ENCODE peak calls at places on chromosomes 12 and 14, in ten cellular contexts. H is hippocampal formation; S is stimulated activated CD4-positive, alpha-beta T cell treated with anti-CD3 and anti-CD28 coated beads, TNF-alpha, amount 100 ng/mL, for 4 hours; V is naive thymus-derived CD4-positive, alpha-beta T cell; U is B cell; F is Kasumi-1; X is H7; T is NCI-H1417; G is ELF-1; Q is stimulated activated CD8-positive, alpha-beta memory T cell treated with anti-CD3 and anti-CD28 coated beads, Interleukin-15, amount 100 ng/mL, for 1 hour. K is an unnamed sample.

GRCh38 chr12:95802482-95803264 is 12.1 kb upstream of the NTN4 start:
- DNase-seq in H (no peak), S (no peak), V (no peak), U (no peak), F (no peak), X (no peak), T (no peak), G (no peak), Q (no peak), K (no peak)

GRCh38 chr12:104694161-104694560 is 237.4 kb downstream of the CHST11 start:
- DNase-seq in H (no peak), S (no peak), V (no peak), U (no peak), F (no peak), X (no peak), T (no peak), G (peak; percentile 32), Q (no peak), K (no peak)

GRCh38 chr12:2168808-2169207 is 116.0 kb downstream of the CACNA1C start:
- DNase-seq in H (no peak), S (no peak), V (no peak), U (no peak), F (no peak), X (no peak), T (no peak), G (no peak), Q (no peak), K (no peak)

GRCh38 chr12:56079729-56080555 is at the start of gene ERBB3:
- DNase-seq in H (peak; percentile 67), S (peak; percentile 58), V (peak; percentile 74), U (peak; percentile 56), F (peak; percentile 36), X (peak; percentile 95), T (peak; percentile 85), G (peak; percentile 91), Q (peak; percentile 36), K (peak; percentile 57)

GRCh38 chr14:90399541-90400444 is 3.0 kb downstream of the CALM1 start:
- DNase-seq in H (peak; percentile 97), S (peak; percentile 72), V (peak; percentile 76), U (peak; percentile 89), F (peak; percentile 96), X (peak; percentile 92), T (peak; percentile 88), G (peak; percentile 95), Q (peak; percentile 71), K (peak; percentile 92)

GRCh38 chr12:8860165-8860961 is 37.9 kb downstream of the A2ML1 start:
- DNase-seq in H (peak; percentile 34), S (peak; percentile 8), V (no peak), U (peak; percentile 50), F (peak; percentile 38), X (peak; percentile 77), T (peak; percentile 52), G (peak; percentile 79), Q (no peak), K (peak; percentile 35)

GRCh38 chr14:70018246-70018645 is 139.0 kb downstream of the SMOC1 start:
- DNase-seq in H (no peak), S (no peak), V (no peak), U (no peak), F (no peak), X (no peak), T (no peak), G (no peak), Q (no peak), K (no peak)

GRCh38 chr14:22185191-22185590 is 403.8 kb downstream of the DAD1 start:
- DNase-seq in H (no peak), S (no peak), V (no peak), U (no peak), F (no peak), X (no peak), T (no peak), G (no peak), Q (no peak), K (no peak)

GRCh38 chr12:94621662-94622359 is 28.5 kb downstream of the TMCC3 start:
- DNase-seq in H (no peak), S (no peak), V (peak; percentile 29), U (peak; percentile 47), F (no peak), X (no peak), T (no peak), G (no peak), Q (no peak), K (peak; percentile 17)

GRCh38 chr12:5969156-5969973 is 24.3 kb upstream of the ANO2 start:
- DNase-seq in H (no peak), S (no peak), V (no peak), U (no peak), F (no peak), X (peak; percentile 54), T (no peak), G (peak; percentile 69), Q (no peak), K (no peak)

GRCh38 chr14:101196795-101197590 is 293.5 kb upstream of the RTL1 start:
- DNase-seq in H (no peak), S (no peak), V (peak; percentile 8), U (no peak), F (no peak), X (peak; percentile 82), T (no peak), G (peak; percentile 67), Q (no peak), K (no peak)

GRCh38 chr12:10740182-10740581 is 17.1 kb upstream of the YBX3 start:
- DNase-seq in H (no peak), S (no peak), V (no peak), U (no peak), F (no peak), X (no peak), T (no peak), G (peak; percentile 12), Q (no peak), K (no peak)

GRCh38 chr12:121214171-121214777 is 4.3 kb downstream of the P2RX4 start:
- DNase-seq in H (no peak), S (no peak), V (peak; percentile 38), U (no peak), F (no peak), X (no peak), T (no peak), G (no peak), Q (no peak), K (no peak)

GRCh38 chr12:12901158-12901791 is 9.9 kb downstream of the GPRC5A start:
- DNase-seq in H (no peak), S (no peak), V (no peak), U (no peak), F (peak; percentile 20), X (no peak), T (no peak), G (peak; percentile 39), Q (no peak), K (no peak)

GRCh38 chr12:109963743-109964429 is 32.3 kb downstream of the GIT2 start:
- DNase-seq in H (no peak), S (no peak), V (no peak), U (no peak), F (no peak), X (no peak), T (no peak), G (no peak), Q (no peak), K (no peak)

GRCh38 chr14:69615471-69616407 is 4.3 kb downstream of the SUSD6 start:
- DNase-seq in H (peak; percentile 32), S (no peak), V (no peak), U (peak; percentile 76), F (peak; percentile 82), X (no peak), T (no peak), G (no peak), Q (no peak), K (peak; percentile 61)

GRCh38 chr14:46574236-46574970 is 77.2 kb downstream of the RPL10L start:
- DNase-seq in H (no peak), S (no peak), V (no peak), U (no peak), F (peak; percentile 26), X (no peak), T (no peak), G (no peak), Q (no peak), K (no peak)

GRCh38 chr12:80100566-80100965 is 1.2 kb downstream of the OTOGL start:
- DNase-seq in H (no peak), S (no peak), V (no peak), U (no peak), F (no peak), X (no peak), T (no peak), G (no peak), Q (no peak), K (no peak)

GRCh38 chr14:34355584-34356266 is 106.3 kb downstream of the SPTSSA start:
- DNase-seq in H (peak; percentile 57), S (no peak), V (no peak), U (no peak), F (no peak), X (no peak), T (no peak), G (no peak), Q (no peak), K (no peak)

GRCh38 chr14:69044965-69045555 is 66.0 kb upstream of the ACTN1 start:
- DNase-seq in H (no peak), S (no peak), V (no peak), U (no peak), F (no peak), X (no peak), T (no peak), G (no peak), Q (no peak), K (no peak)

GRCh38 chr12:14199455-14200199 is 165.9 kb upstream of the ATF7IP start:
- DNase-seq in H (no peak), S (no peak), V (no peak), U (no peak), F (no peak), X (no peak), T (no peak), G (no peak), Q (no peak), K (no peak)

GRCh38 chr12:75482636-75483035 is 2.1 kb downstream of the GLIPR1 start:
- DNase-seq in H (no peak), S (no peak), V (no peak), U (peak; percentile 72), F (no peak), X (no peak), T (peak; percentile 36), G (no peak), Q (no peak), K (no peak)

GRCh38 chr12:47725893-47726292 is 603 bp upstream of the ENDOU start:
- DNase-seq in H (no peak), S (no peak), V (no peak), U (no peak), F (no peak), X (no peak), T (no peak), G (no peak), Q (no peak), K (peak; percentile 77)

GRCh38 chr12:21476949-21477348 is 24.5 kb downstream of the RECQL start:
- DNase-seq in H (no peak), S (no peak), V (no peak), U (no peak), F (no peak), X (no peak), T (no peak), G (no peak), Q (no peak), K (no peak)

GRCh38 chr12:98198261-98198982 is 317.0 kb upstream of the TMPO start:
- DNase-seq in H (no peak), S (no peak), V (no peak), U (no peak), F (no peak), X (no peak), T (no peak), G (no peak), Q (no peak), K (no peak)

GRCh38 chr14:99271951-99272668 is at the start of gene BCL11B:
- DNase-seq in H (peak; percentile 37), S (peak; percentile 80), V (peak; percentile 76), U (peak; percentile 50), F (peak; percentile 94), X (peak; percentile 80), T (peak; percentile 90), G (peak; percentile 77), Q (peak; percentile 75), K (peak; percentile 51)

GRCh38 chr12:15530361-15530760 is 208.1 kb downstream of the PTPRO start:
- DNase-seq in H (no peak), S (no peak), V (no peak), U (no peak), F (no peak), X (no peak), T (no peak), G (no peak), Q (no peak), K (no peak)

GRCh38 chr14:93369393-93370266 is 22.6 kb downstream of the COX8C start:
- DNase-seq in H (no peak), S (no peak), V (no peak), U (peak; percentile 61), F (peak; percentile 78), X (no peak), T (no peak), G (no peak), Q (no peak), K (peak; percentile 18)

K was measured in germinal center.